ENCODE peak calls at places on chromosomes 11 and 22, in eight cellular contexts. T, K, P, J, Y, S, F and V are unnamed samples.

GRCh38 chr11:36010010-36010740 is 66.3 kb downstream of the LDLRAD3 start:
- DNase-seq in T (no peak), K (no peak), P (no peak), J (peak; percentile 46), Y (no peak), S (peak; percentile 53), F (no peak), V (peak; percentile 79)

GRCh38 chr11:127074151-127074761 is 73.7 kb upstream of the KIRREL3 start:
- DNase-seq in T (no peak), K (no peak), P (no peak), J (peak; percentile 92), Y (peak; percentile 45), S (peak; percentile 29), F (peak; percentile 37), V (peak; percentile 9)

GRCh38 chr11:115980336-115980735 is 476.1 kb upstream of the CADM1 start:
- DNase-seq in T (no peak), K (peak; percentile 50), P (no peak), J (no peak), Y (no peak), S (no peak), F (no peak), V (no peak)

GRCh38 chr11:78886616-78887015 is 312.0 kb upstream of the NARS2 start:
- DNase-seq in T (no peak), K (no peak), P (no peak), J (peak; percentile 15), Y (no peak), S (no peak), F (no peak), V (peak; percentile 70)

GRCh38 chr11:134026655-134027343 is 42.1 kb upstream of the JAM3 start:
- DNase-seq in T (no peak), K (no peak), P (no peak), J (no peak), Y (no peak), S (no peak), F (no peak), V (no peak)

GRCh38 chr22:28282346-28282745 is 363.3 kb upstream of the PITPNB start:
- DNase-seq in T (no peak), K (no peak), P (no peak), J (peak; percentile 74), Y (no peak), S (peak; percentile 32), F (no peak), V (peak; percentile 57)

GRCh38 chr11:123060265-123061000 is 1.5 kb downstream of the HSPA8 start:
- DNase-seq in T (no peak), K (no peak), P (no peak), J (no peak), Y (no peak), S (no peak), F (no peak), V (no peak)

GRCh38 chr22:49269928-49270327 is 557.7 kb downstream of the BRD1 start:
- DNase-seq in T (no peak), K (no peak), P (no peak), J (no peak), Y (no peak), S (no peak), F (no peak), V (no peak)

GRCh38 chr11:47078751-47079524 is 97.7 kb downstream of the ARFGAP2 start:
- DNase-seq in T (no peak), K (no peak), P (no peak), J (peak; percentile 23), Y (no peak), S (no peak), F (no peak), V (peak; percentile 61)

GRCh38 chr11:26974068-26974790 is 19.7 kb upstream of the FIBIN start:
- DNase-seq in T (no peak), K (no peak), P (no peak), J (peak; percentile 72), Y (no peak), S (peak; percentile 42), F (no peak), V (peak; percentile 56)

GRCh38 chr11:61495801-61496601 is 12.5 kb upstream of the LRRC10B start:
- DNase-seq in T (no peak), K (no peak), P (peak; percentile 38), J (no peak), Y (no peak), S (no peak), F (no peak), V (no peak)

DNA sequence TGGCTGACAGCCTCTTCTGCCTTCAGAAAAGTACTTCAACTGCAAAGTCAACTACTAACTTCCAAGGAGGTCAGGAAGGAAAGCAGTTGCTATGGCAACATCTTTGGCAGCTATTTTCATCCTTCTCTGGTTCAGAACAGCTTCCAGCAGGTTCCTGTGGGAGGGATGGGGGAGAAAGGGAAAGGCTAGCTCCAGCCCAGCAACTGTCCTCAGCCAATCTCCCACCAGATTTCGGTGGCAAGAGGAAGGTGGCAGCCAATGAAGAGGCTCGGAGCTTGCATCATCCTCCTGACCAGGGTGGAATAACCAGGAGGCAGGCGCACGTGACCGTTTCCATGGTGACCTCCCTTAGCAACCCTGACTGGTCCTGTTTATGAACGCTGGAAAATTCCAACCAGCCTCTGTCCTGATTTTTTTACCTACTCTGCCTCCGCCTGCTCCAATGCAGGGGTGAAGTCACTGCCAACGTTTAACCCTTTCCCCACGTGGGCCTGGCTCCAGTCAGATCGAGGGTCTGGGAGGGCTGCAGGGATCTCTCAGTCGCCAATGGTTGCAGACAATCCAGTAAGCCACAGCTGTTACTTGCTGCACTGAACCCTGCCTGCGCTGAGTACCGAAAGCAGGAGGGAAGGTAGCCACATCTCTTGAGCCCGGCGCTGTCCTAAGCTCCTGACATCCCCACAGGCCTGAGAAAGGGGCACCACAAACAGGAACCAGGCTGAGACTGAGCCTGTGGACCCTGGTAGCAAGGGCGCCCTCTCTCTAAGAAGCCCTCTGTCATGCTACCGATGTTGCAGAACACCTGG is 11.2 kb upstream of the MALAT1 start:
- DNase-seq in T (no peak), K (peak; percentile 98), P (peak; percentile 96), J (peak; percentile 100), Y (peak; percentile 99), S (peak; percentile 100), F (peak; percentile 97), V (peak; percentile 100)
- TF ChIP-seq CTCF in T (no peak), K (no peak), P (no peak), J (no peak), Y (no peak), S (no peak), F (no peak), V (no peak)

GRCh38 chr11:4140067-4140636 is 45.6 kb downstream of the RRM1 start:
- DNase-seq in T (no peak), K (no peak), P (no peak), J (no peak), Y (no peak), S (no peak), F (no peak), V (no peak)
- H3K4me3 ChIP-seq in T (no peak overlapping the region), K (no peak overlapping the region), P (no peak overlapping the region), J (no peak overlapping the region), Y (no peak overlapping the region), S (no peak overlapping the region), F (no peak overlapping the region), V (no peak overlapping the region)

GRCh38 chr11:75014129-75014528 is 25.4 kb downstream of the NEU3 start:
- DNase-seq in T (no peak), K (no peak), P (no peak), J (peak; percentile 86), Y (no peak), S (peak; percentile 63), F (no peak), V (peak; percentile 91)
- TF ChIP-seq CTCF in T (no peak), K (no peak), P (peak; percentile 22), J (peak; percentile 53), Y (no peak), S (peak; percentile 15), F (no peak), V (peak; percentile 38)

GRCh38 chr11:102117472-102118113 is 7.3 kb downstream of the YAP1 start:
- DNase-seq in T (no peak), K (no peak), P (no peak), J (peak; percentile 48), Y (no peak), S (peak; percentile 29), F (no peak), V (no peak)
- H3K4me3 ChIP-seq in T (no peak overlapping the region), K (no peak overlapping the region), P (peak overlapping the region; percentile 21), J (no peak overlapping the region), Y (peak overlapping the region; percentile 8), S (no peak overlapping the region), F (no peak overlapping the region), V (no peak overlapping the region)